ENCODE peak calls at places on chromosomes 2 and 18, in ten cellular contexts. U is HFFc6, E is transverse colon, C is GM12865, X is HCT116, D is astrocyte, J is psoas muscle, P is neural crest cell, M is Calu3, G is SK-N-SH. I is an unnamed sample.

GRCh38 chr2:654896-655295 is 22.3 kb downstream of the TMEM18 start:
- DNase-seq in U (no peak), E (no peak), C (no peak), X (no peak), D (no peak), J (no peak), P (no peak), M (no peak), G (no peak), I (no peak)

GRCh38 chr2:202172439-202173191 is 65.8 kb downstream of the SUMO1 start:
- DNase-seq in U (no peak), E (no peak), C (peak), X (no peak), D (no peak), J (no peak), P (no peak), M (peak), G (no peak), I (no peak)

GRCh38 chr2:240905176-240905781 is 857 bp upstream of the CROCC2 start:
- DNase-seq in U (no peak), E (no peak), C (no peak), X (no peak), D (no peak), J (peak), P (no peak), M (peak), G (no peak), I (no peak)

GRCh38 chr18:49250819-49251388 is 209.5 kb downstream of the DYM start:
- DNase-seq in U (peak), E (no peak), C (peak), X (no peak), D (no peak), J (no peak), P (no peak), M (peak), G (peak), I (no peak)

GRCh38 chr18:48642503-48642902 is 103.7 kb downstream of the CTIF start:
- DNase-seq in U (no peak), E (no peak), C (no peak), X (no peak), D (no peak), J (no peak), P (no peak), M (no peak), G (no peak), I (no peak)

GRCh38 chr18:79825913-79826312 is 28.2 kb downstream of the KCNG2 start:
- DNase-seq in U (no peak), E (no peak), C (no peak), X (no peak), D (no peak), J (no peak), P (no peak), M (no peak), G (no peak), I (no peak)

GRCh38 chr2:236583621-236584203 is 14.1 kb downstream of the ACKR3 start:
- DNase-seq in U (no peak), E (no peak), C (no peak), X (no peak), D (no peak), J (peak), P (no peak), M (no peak), G (no peak), I (no peak)

GRCh38 chr2:136167721-136168470 is 49.9 kb upstream of the CXCR4 start:
- DNase-seq in U (no peak), E (no peak), C (no peak), X (no peak), D (no peak), J (no peak), P (no peak), M (no peak), G (no peak), I (peak)

GRCh38 chr2:14557111-14557510 is 75.4 kb upstream of the LRATD1 start:
- DNase-seq in U (no peak), E (no peak), C (no peak), X (no peak), D (no peak), J (no peak), P (no peak), M (no peak), G (no peak), I (no peak)

GRCh38 chr2:18740428-18740827 is 151.1 kb upstream of the NT5C1B start:
- DNase-seq in U (no peak), E (no peak), C (no peak), X (no peak), D (peak), J (no peak), P (no peak), M (no peak), G (no peak), I (no peak)

GRCh38 chr2:219024059-219024458 is 17.3 kb downstream of the CFAP65 start:
- DNase-seq in U (no peak), E (no peak), C (no peak), X (no peak), D (no peak), J (peak), P (no peak), M (no peak), G (no peak), I (no peak)

GRCh38 chr18:76977681-76978234 is 154.8 kb downstream of the MBP start:
- DNase-seq in U (no peak), E (no peak), C (no peak), X (no peak), D (no peak), J (no peak), P (no peak), M (no peak), G (no peak), I (no peak)

GRCh38 chr2:114049280-114049679 is 159.4 kb downstream of the ACTR3 start:
- DNase-seq in U (no peak), E (no peak), C (no peak), X (no peak), D (no peak), J (no peak), P (no peak), M (no peak), G (no peak), I (no peak)

GRCh38 chr2:172484253-172484652 is 56.9 kb downstream of the ITGA6 start:
- DNase-seq in U (peak), E (no peak), C (peak), X (no peak), D (peak), J (no peak), P (no peak), M (no peak), G (peak), I (no peak)

GRCh38 chr2:172484706-172485105 is 57.3 kb downstream of the ITGA6 start:
- DNase-seq in U (no peak), E (no peak), C (peak), X (no peak), D (no peak), J (no peak), P (no peak), M (no peak), G (no peak), I (no peak)

GRCh38 chr2:172478353-172478752 is 51.0 kb downstream of the ITGA6 start:
- DNase-seq in U (no peak), E (no peak), C (no peak), X (no peak), D (no peak), J (no peak), P (no peak), M (no peak), G (no peak), I (no peak)

GRCh38 chr2:172480301-172481218 is 53.2 kb downstream of the ITGA6 start:
- DNase-seq in U (peak), E (no peak), C (peak), X (no peak), D (peak), J (peak), P (peak), M (no peak), G (no peak), I (peak)

GRCh38 chr2:172481507-172482262 is 54.3 kb downstream of the ITGA6 start:
- DNase-seq in U (no peak), E (no peak), C (no peak), X (no peak), D (no peak), J (no peak), P (no peak), M (no peak), G (no peak), I (no peak)
- TF ChIP-seq CTCF in U (no peak), E (no peak), C (no peak), X (no peak), D (no peak), J (no peak), P (no peak), M (no peak), G (peak), I (no peak)

DNA sequence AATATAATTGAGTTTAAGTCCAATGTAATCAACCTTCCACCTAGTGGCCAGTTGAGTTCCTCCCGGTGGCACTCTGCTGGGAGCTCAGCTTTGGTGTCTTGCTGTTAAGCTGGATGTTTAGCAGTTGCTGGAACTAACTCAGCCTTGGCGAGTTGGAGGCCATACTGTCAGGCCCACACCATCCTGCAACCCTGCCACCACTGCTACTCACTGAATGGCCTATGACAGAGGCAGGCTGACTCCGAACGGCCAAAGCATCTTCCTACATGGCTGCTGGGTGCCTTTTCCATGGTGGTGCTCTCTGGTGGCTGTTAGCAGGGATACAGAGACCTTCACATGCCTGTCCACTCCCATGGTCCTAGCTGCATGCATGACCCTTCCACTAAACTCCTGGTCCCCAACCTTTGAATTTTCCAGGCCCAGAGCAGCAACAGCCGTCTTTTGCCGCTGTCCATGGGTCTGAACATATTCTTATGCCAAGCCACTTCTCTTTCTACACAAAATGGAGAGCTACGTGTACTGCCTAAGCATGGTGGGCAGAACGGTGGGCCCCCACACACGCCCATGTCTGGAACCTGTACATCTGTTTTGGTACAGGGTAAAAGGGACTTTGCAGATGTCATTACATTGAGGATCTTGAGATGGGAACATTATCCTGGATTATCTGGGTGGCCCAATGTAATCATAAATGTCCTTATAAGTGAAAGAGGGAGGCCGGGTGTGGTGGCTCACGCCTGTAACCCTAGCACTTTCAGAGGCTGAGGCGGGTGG is 15.0 kb upstream of the TRAF3IP1 start:
- DNase-seq in U (no peak), E (no peak), C (no peak), X (no peak), D (no peak), J (no peak), P (no peak), M (no peak), G (no peak), I (no peak)
- TF ChIP-seq CTCF in U (peak), E (peak), C (peak), X (peak), D (no peak), J (no peak), P (peak), M (peak), G (peak), I (peak)

GRCh38 chr2:198054299-198054698 is 249.9 kb downstream of the PLCL1 start:
- DNase-seq in U (peak), E (peak), C (peak), X (peak), D (peak), J (no peak), P (no peak), M (peak), G (peak), I (peak)
- TF ChIP-seq CTCF in U (peak), E (no peak), C (peak), X (peak), D (peak), J (peak), P (peak), M (peak), G (peak), I (peak)

DNA sequence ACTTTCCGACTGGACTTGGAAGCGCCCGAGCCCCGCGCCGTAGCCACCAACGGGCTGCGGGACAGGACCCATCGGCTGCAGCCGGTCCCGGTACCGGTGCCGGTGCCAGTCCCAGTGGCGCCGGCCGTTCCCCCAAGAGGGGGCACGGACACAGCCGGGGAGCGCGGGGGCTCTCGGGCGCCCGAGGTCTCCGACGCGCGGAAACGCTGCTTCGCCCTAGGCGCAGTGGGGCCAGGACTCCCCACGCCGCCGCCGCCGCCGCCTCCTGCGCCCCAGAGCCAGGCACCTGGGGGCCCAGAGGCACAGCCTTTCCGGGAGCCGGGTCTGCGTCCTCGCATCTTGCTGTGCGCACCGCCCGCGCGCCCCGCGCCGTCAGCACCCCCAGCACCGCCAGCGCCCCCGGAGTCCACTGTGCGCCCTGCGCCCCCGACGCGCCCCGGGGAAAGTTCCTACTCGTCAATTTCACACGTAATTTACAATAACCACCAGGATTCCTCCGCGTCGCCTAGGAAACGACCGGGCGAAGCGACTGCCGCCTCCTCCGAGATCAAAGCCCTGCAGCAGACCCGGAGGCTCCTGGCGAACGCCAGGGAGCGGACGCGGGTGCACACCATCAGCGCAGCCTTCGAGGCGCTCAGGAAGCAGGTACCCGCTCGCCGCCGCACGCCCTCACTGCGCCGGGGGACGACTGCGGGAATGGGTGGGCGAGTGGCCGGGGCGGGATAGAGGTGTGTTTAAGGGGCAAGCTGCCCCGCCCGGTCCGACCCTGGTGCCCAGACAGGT is 713 bp downstream of the ATOH8 start:
- DNase-seq in U (peak), E (peak), C (peak), X (no peak), D (peak), J (peak), P (peak), M (peak), G (peak), I (peak)
- TF ChIP-seq CTCF in U (peak), E (no peak), C (no peak), X (peak), D (no peak), J (peak), P (peak), M (no peak), G (peak), I (no peak)

DNA sequence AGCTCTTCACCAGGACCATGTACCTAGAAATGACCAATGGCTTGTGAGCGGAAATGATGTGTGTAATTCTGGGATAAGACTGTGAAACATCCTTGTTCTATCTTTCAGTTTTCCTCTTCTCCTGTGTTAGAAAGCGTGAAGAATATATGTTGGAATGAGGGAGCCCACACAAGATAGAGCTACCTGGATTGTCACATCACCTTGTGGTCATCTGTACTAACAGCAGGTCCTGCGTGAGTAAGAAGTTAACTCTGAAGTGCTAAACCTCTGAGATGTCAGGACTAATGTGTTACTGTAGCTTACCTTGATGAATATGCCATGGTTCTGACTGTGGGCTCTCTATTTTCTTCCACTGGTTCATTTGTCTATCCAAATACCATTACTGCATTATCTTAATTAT is 75.6 kb downstream of the FASTKD2 start:
- DNase-seq in U (no peak), E (no peak), C (no peak), X (no peak), D (no peak), J (no peak), P (no peak), M (no peak), G (no peak), I (no peak)
- TF ChIP-seq CTCF in U (no peak), E (no peak), C (no peak), X (peak), D (no peak), J (no peak), P (peak), M (no peak), G (no peak), I (no peak)

GRCh38 chr18:64474751-64475150 is 325.9 kb upstream of the LINC00305 start:
- DNase-seq in U (no peak), E (no peak), C (no peak), X (no peak), D (no peak), J (no peak), P (no peak), M (no peak), G (peak), I (no peak)
- TF ChIP-seq CTCF in U (no peak), E (no peak), C (no peak), X (no peak), D (no peak), J (no peak), P (no peak), M (no peak), G (no peak), I (no peak)

DNA sequence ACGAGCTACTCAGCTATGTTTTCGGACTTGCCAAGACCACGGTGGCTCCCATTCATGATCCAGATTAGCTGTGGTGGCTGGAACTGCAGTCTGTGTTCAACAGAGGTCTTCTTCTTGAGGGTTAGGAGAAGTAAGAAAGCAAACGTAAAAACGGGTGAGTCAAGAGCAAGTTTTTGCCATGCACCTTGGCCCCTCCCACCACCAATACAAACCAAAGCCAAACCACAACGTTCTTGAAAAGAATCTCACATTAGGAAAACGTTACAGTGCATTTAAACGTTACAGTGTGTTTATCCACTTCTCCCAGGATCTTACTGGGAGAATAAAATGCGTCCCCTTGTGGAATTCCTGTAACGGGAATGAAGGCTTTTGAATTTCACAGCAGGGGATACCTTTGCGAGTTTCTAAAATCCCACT is 725 bp downstream of the FBXO48 start:
- DNase-seq in U (peak), E (peak), C (peak), X (no peak), D (peak), J (no peak), P (no peak), M (peak), G (no peak), I (no peak)
- TF ChIP-seq CTCF in U (peak), E (no peak), C (no peak), X (no peak), D (peak), J (peak), P (no peak), M (no peak), G (peak), I (no peak)